ENCODE peak calls at places on chromosomes 2 and 18, in ten cellular contexts. I is CD4-positive, alpha-beta memory T cell; T is cardiac muscle cell; Z is fibroblast of lung; P is CD4-positive, CD25-positive, alpha-beta regulatory T cell; U is PC-3; Y is left lung; F is Peyer's patch; V is suprapubic skin; G is left ventricle myocardium inferior. C is an unnamed sample.

GRCh38 chr2:219404291-219404910 is 13.8 kb upstream of the DES start:
- DNase-seq in G (no peak), I (no peak), P (no peak), Y (no peak), T (no peak), U (no peak), Z (no peak), F (no peak), V (no peak), C (peak)

GRCh38 chr2:134253117-134253704 is 661 bp upstream of the MGAT5 start:
- DNase-seq in F (no peak), G (no peak), Z (no peak), U (no peak), I (no peak), T (no peak), V (no peak), P (no peak), Y (no peak), C (no peak)

GRCh38 chr2:143300531-143300930 is 171.3 kb downstream of the ARHGAP15 start:
- DNase-seq in F (no peak), Z (peak), Y (no peak), U (no peak), V (no peak), G (no peak), T (no peak), P (no peak), I (no peak), C (no peak)

GRCh38 chr18:67475673-67476072 is 40.8 kb downstream of the DSEL start:
- DNase-seq in I (no peak), G (no peak), T (peak), U (no peak), F (no peak), Z (peak), V (no peak), Y (no peak), P (no peak), C (no peak)

GRCh38 chr2:153872311-153873061 is 764 bp downstream of the GALNT13 start:
- DNase-seq in P (no peak), I (no peak), V (no peak), T (no peak), Y (no peak), U (no peak), G (no peak), F (no peak), Z (no peak), C (peak)

GRCh38 chr2:46431481-46432235 is 47.7 kb upstream of the TMEM247 start:
- DNase-seq in V (no peak), F (no peak), U (no peak), T (peak), I (no peak), P (no peak), G (no peak), Y (no peak), Z (peak), C (no peak)

GRCh38 chr18:11500153-11501122 is 109.0 kb upstream of the SLC35G4 start:
- DNase-seq in T (peak), U (peak), F (no peak), I (no peak), Y (peak), P (no peak), G (no peak), Z (peak), V (no peak), C (peak)

GRCh38 chr18:8662574-8663255 is 42.6 kb upstream of the MTCL1 start:
- DNase-seq in T (no peak), F (no peak), U (no peak), Z (no peak), V (no peak), G (no peak), I (no peak), P (no peak), Y (no peak), C (no peak)

GRCh38 chr2:27989149-27989548 is 98.6 kb downstream of the BABAM2 start:
- DNase-seq in V (no peak), Y (no peak), P (no peak), F (no peak), U (no peak), G (no peak), I (no peak), T (no peak), Z (no peak), C (no peak)

DNA sequence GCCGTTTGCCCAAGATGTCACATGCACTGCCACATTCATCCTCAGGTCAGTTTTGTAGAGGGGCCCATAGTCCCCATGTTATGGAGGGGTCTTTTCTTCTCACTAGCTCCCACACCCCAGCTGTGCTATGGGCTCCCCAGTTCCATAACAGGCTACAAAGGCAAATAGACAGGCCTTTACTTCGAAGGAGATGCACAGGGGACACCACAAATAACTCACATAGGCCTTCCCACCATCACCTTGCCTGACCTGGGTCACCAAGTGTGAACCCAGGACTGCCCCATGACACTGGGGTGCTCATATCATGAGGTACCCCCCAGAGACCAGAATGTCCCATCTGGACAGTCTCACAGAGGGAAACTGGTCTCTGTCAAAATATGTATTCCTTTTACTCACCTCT is 15.0 kb upstream of the INO80C start:
- DNase-seq in I (no peak), G (no peak), Y (no peak), V (no peak), F (no peak), T (no peak), Z (no peak), U (no peak), P (no peak), C (no peak)
- H3K27ac ChIP-seq in I (no peak), G (no peak), Y (no peak), V (peak), F (no peak), T (no peak), Z (no peak), U (no peak), P (no peak), C (no peak)

GRCh38 chr2:202039278-202040100 is 5.8 kb downstream of the FZD7 start:
- DNase-seq in U (no peak), T (no peak), V (no peak), G (no peak), F (no peak), Y (no peak), I (no peak), Z (no peak), P (no peak), C (no peak)
- H3K4me3 ChIP-seq in U (no peak), T (peak), V (peak), G (peak), F (peak), Y (no peak), I (no peak), Z (peak), P (no peak), C (no peak)

GRCh38 chr2:43045866-43046265 is 180.5 kb downstream of the ZFP36L2 start:
- DNase-seq in Y (no peak), I (no peak), V (no peak), G (no peak), P (no peak), Z (no peak), F (no peak), T (no peak), U (no peak), C (no peak)
- H3K27ac ChIP-seq in Y (no peak), I (no peak), V (peak), G (peak), P (no peak), Z (no peak), F (no peak), T (no peak), U (no peak), C (peak)

DNA sequence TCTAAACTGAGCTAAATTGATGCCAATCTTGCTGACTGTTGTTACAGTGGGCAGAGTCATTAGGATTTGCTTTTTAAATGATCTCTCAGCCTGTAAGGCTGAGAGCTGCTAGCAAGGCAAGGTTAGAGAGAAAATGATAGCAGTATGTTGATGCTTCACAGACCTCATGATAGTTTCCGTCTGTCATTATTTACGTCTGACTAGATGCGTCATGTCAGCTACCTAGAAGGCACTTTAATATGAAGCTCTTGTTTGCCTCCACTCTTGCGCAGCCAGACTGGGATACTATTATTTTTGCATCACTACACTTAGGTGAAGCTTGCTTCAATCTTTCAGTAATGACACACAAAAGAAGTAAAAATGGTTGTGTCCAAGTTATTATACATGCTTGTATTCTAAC is 313.8 kb downstream of the LNPK start:
- DNase-seq in F (no peak), I (no peak), G (no peak), T (no peak), V (no peak), U (no peak), Y (no peak), P (no peak), Z (no peak), C (no peak)
- H3K4me3 ChIP-seq in F (no peak), I (no peak), G (no peak), T (no peak), V (no peak), U (no peak), Y (no peak), P (no peak), Z (no peak), C (no peak)

DNA sequence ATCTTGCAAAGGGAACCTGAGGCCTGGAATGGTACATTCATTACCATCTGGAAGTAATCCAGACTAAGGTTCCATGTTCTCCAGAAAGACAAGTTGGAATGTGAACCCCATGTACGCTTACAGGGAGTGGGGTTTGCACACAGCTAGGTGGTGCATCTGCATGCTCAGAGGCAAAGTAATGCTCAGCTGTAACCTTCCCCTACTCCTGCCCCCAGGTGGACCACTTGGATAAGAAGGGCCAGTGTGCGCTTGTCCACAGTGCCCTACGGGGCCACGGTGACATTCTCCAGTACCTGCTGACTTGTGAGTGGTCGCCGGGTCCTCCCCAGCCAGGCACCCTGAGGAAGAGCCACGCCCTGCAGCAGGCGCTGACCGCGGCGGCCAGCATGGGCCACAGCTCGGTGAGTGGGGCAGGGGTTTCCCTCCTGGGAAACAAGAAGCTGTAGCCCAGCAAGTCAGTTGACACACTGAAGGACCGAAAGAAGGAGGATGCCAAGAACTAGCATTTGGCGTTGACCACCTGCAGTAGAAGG is 90.0 kb downstream of the WDSUB1 start:
- DNase-seq in F (no peak), I (no peak), G (no peak), U (no peak), Z (no peak), V (no peak), T (no peak), Y (no peak), P (no peak), C (no peak)
- H3K27ac ChIP-seq in F (no peak), I (no peak), G (peak), U (no peak), Z (no peak), V (no peak), T (no peak), Y (no peak), P (no peak), C (no peak)

GRCh38 chr18:50281972-50282520 is 723 bp upstream of the MBD1 start:
- DNase-seq in T (no peak), G (no peak), Z (no peak), P (no peak), U (no peak), F (no peak), V (no peak), Y (no peak), I (no peak), C (no peak)

GRCh38 chr18:50280707-50281294 is 522 bp downstream of the MBD1 start:
- DNase-seq in Z (no peak), G (no peak), V (no peak), U (no peak), P (no peak), I (no peak), Y (no peak), F (no peak), T (no peak), C (no peak)

GRCh38 chr18:50279752-50280151 is 1.6 kb downstream of the MBD1 start:
- DNase-seq in T (no peak), V (no peak), P (no peak), Y (no peak), I (no peak), U (no peak), G (no peak), Z (no peak), F (no peak), C (peak)

GRCh38 chr18:50282521-50283335 is 1.4 kb upstream of the MBD1 start:
- DNase-seq in Z (no peak), F (peak), P (no peak), I (no peak), T (no peak), Y (no peak), U (no peak), V (no peak), G (no peak), C (peak)

GRCh38 chr18:50281295-50281971 is at the start of gene MBD1:
- DNase-seq in V (peak), U (peak), P (peak), I (peak), T (peak), G (peak), Y (peak), F (peak), Z (peak), C (peak)
- H3K4me3 ChIP-seq in V (peak), U (peak), P (peak), I (peak), T (peak), G (peak), Y (peak), F (peak), Z (peak), C (peak)

GRCh38 chr2:104746790-104747320 is 107.1 kb upstream of the POU3F3 start:
- DNase-seq in T (no peak), Z (no peak), I (no peak), G (no peak), F (no peak), Y (no peak), V (no peak), P (no peak), U (no peak), C (no peak)
- H3K27ac ChIP-seq in T (no peak), Z (no peak), I (no peak), G (no peak), F (no peak), Y (no peak), V (no peak), P (no peak), U (no peak), C (no peak)

C was measured in right cardiac atrium.